ENCODE peak calls at places on chromosome 13, in ten cellular contexts. L, G, E, M, P, A, J, O, Z and Y are unnamed samples.

GRCh38 chr13:105918842-105919741 is 616.4 kb downstream of the EFNB2 start:
- DNase-seq in L (no peak), G (peak; percentile 93), E (peak; percentile 57), M (peak; percentile 83), P (peak; percentile 39), A (no peak), J (no peak), O (no peak), Z (no peak), Y (no peak)

GRCh38 chr13:109869312-109870237 is 83.2 kb upstream of the IRS2 start:
- DNase-seq in L (peak; percentile 2), G (peak; percentile 61), E (peak; percentile 83), M (peak; percentile 95), P (no peak), A (no peak), J (no peak), O (peak; percentile 13), Z (peak; percentile 89), Y (no peak)

GRCh38 chr13:95418946-95419345 is 117.7 kb upstream of the ABCC4 start:
- DNase-seq in L (no peak), G (no peak), E (no peak), M (no peak), P (no peak), A (no peak), J (no peak), O (no peak), Z (no peak), Y (no peak)

GRCh38 chr13:110301083-110301482 is 5.9 kb downstream of the COL4A1 start:
- DNase-seq in L (no peak), G (no peak), E (peak; percentile 26), M (no peak), P (no peak), A (no peak), J (no peak), O (no peak), Z (no peak), Y (no peak)

GRCh38 chr13:79589605-79590511 is 108.9 kb downstream of the NDFIP2 start:
- DNase-seq in L (no peak), G (no peak), E (peak; percentile 32), M (no peak), P (no peak), A (no peak), J (no peak), O (no peak), Z (no peak), Y (no peak)

GRCh38 chr13:108595416-108596257 is 33.8 kb upstream of the MYO16 start:
- DNase-seq in L (no peak), G (no peak), E (no peak), M (no peak), P (no peak), A (no peak), J (no peak), O (no peak), Z (no peak), Y (no peak)

GRCh38 chr13:75425216-75426009 is 56.6 kb downstream of the TBC1D4 start:
- DNase-seq in L (no peak), G (no peak), E (no peak), M (no peak), P (no peak), A (peak; percentile 55), J (no peak), O (peak; percentile 56), Z (no peak), Y (peak; percentile 73)

GRCh38 chr13:39783051-39783450 is 127.6 kb downstream of the COG6 start:
- DNase-seq in L (no peak), G (no peak), E (peak; percentile 50), M (no peak), P (peak; percentile 35), A (no peak), J (no peak), O (no peak), Z (no peak), Y (peak; percentile 30)

GRCh38 chr13:29849731-29850212 is 645 bp downstream of the UBL3 start:
- DNase-seq in L (peak; percentile 24), G (peak; percentile 88), E (peak; percentile 53), M (peak; percentile 48), P (peak; percentile 78), A (no peak), J (no peak), O (peak; percentile 76), Z (peak; percentile 88), Y (peak; percentile 49)

GRCh38 chr13:75555836-75556235 is 6.2 kb downstream of the UCHL3 start:
- DNase-seq in L (no peak), G (no peak), E (no peak), M (no peak), P (no peak), A (no peak), J (no peak), O (no peak), Z (no peak), Y (no peak)

GRCh38 chr13:99800951-99801350 is 170.6 kb downstream of the ZIC5 start:
- DNase-seq in L (no peak), G (no peak), E (no peak), M (no peak), P (no peak), A (no peak), J (no peak), O (no peak), Z (no peak), Y (no peak)

GRCh38 chr13:106373304-106373988 is 162.0 kb downstream of the EFNB2 start:
- DNase-seq in L (no peak), G (peak; percentile 73), E (peak; percentile 11), M (no peak), P (peak; percentile 43), A (no peak), J (no peak), O (peak; percentile 19), Z (no peak), Y (peak; percentile 34)

GRCh38 chr13:75195479-75196111 is 286.4 kb downstream of the TBC1D4 start:
- DNase-seq in L (no peak), G (no peak), E (peak; percentile 73), M (no peak), P (peak; percentile 40), A (no peak), J (no peak), O (no peak), Z (no peak), Y (no peak)

GRCh38 chr13:70384156-70384555 is 275.9 kb upstream of the KLHL1 start:
- DNase-seq in L (no peak), G (no peak), E (no peak), M (no peak), P (no peak), A (no peak), J (no peak), O (no peak), Z (no peak), Y (no peak)

GRCh38 chr13:113791226-113791625 is 32.2 kb downstream of the TMEM255B start:
- DNase-seq in L (no peak), G (no peak), E (no peak), M (no peak), P (no peak), A (no peak), J (no peak), O (no peak), Z (peak; percentile 58), Y (no peak)

GRCh38 chr13:30702006-30702405 is 33.3 kb upstream of the ALOX5AP start:
- DNase-seq in L (no peak), G (peak; percentile 40), E (no peak), M (no peak), P (no peak), A (no peak), J (no peak), O (no peak), Z (no peak), Y (peak; percentile 13)

GRCh38 chr13:21106089-21106488 is 44.7 kb upstream of the LATS2 start:
- DNase-seq in L (no peak), G (no peak), E (peak; percentile 23), M (peak; percentile 10), P (peak; percentile 61), A (no peak), J (no peak), O (no peak), Z (no peak), Y (no peak)

GRCh38 chr13:112776971-112777370 is 87.1 kb downstream of the ATP11A start:
- DNase-seq in L (no peak), G (peak; percentile 35), E (no peak), M (no peak), P (no peak), A (no peak), J (no peak), O (no peak), Z (no peak), Y (no peak)

GRCh38 chr13:51453959-51454703 is 1.3 kb upstream of the INTS6 start:
- DNase-seq in L (peak; percentile 13), G (no peak), E (no peak), M (no peak), P (peak; percentile 49), A (no peak), J (no peak), O (peak; percentile 13), Z (peak; percentile 73), Y (no peak)

GRCh38 chr13:106099765-106100164 is 435.7 kb downstream of the EFNB2 start:
- DNase-seq in L (no peak), G (peak; percentile 57), E (no peak), M (no peak), P (no peak), A (no peak), J (no peak), O (no peak), Z (no peak), Y (no peak)

GRCh38 chr13:78241278-78241919 is 322.8 kb upstream of the EDNRB start:
- DNase-seq in L (no peak), G (peak; percentile 73), E (peak; percentile 44), M (no peak), P (peak; percentile 89), A (peak; percentile 71), J (no peak), O (peak; percentile 13), Z (no peak), Y (peak; percentile 73)

GRCh38 chr13:63421113-63421512 is 2005.5 kb upstream of the PCDH20 start:
- DNase-seq in L (no peak), G (no peak), E (no peak), M (no peak), P (no peak), A (no peak), J (no peak), O (no peak), Z (no peak), Y (no peak)

GRCh38 chr13:95233026-95233635 is 68.1 kb downstream of the ABCC4 start:
- DNase-seq in L (no peak), G (no peak), E (no peak), M (no peak), P (no peak), A (no peak), J (no peak), O (no peak), Z (no peak), Y (no peak)

GRCh38 chr13:110330491-110331001 is 23.5 kb downstream of the COL4A2 start:
- DNase-seq in L (no peak), G (peak; percentile 75), E (no peak), M (peak; percentile 54), P (peak; percentile 77), A (no peak), J (no peak), O (no peak), Z (no peak), Y (no peak)

GRCh38 chr13:107266657-107267056 is 698.7 kb upstream of the ARGLU1 start:
- DNase-seq in L (no peak), G (no peak), E (peak; percentile 10), M (no peak), P (no peak), A (no peak), J (no peak), O (no peak), Z (no peak), Y (no peak)

GRCh38 chr13:76965759-76966421 is 17.6 kb downstream of the ACOD1 start:
- DNase-seq in L (no peak), G (peak; percentile 70), E (peak; percentile 89), M (no peak), P (peak; percentile 91), A (no peak), J (no peak), O (no peak), Z (peak; percentile 80), Y (no peak)

GRCh38 chr13:112174476-112175110 is 107.6 kb downstream of the SOX1 start:
- DNase-seq in L (no peak), G (peak; percentile 17), E (no peak), M (peak; percentile 84), P (no peak), A (no peak), J (no peak), O (no peak), Z (peak; percentile 19), Y (no peak)

GRCh38 chr13:37164635-37165034 is 59.2 kb upstream of the CSNK1A1L start:
- DNase-seq in L (no peak), G (no peak), E (no peak), M (no peak), P (no peak), A (no peak), J (no peak), O (no peak), Z (no peak), Y (no peak)